ENCODE peak calls at places on chromosomes 11 and 22, in six cellular contexts. P, B, X, F, W and D are unnamed samples.

GRCh38 chr11:8387693-8388092 is 124.0 kb upstream of the LMO1 start:
- DNase-seq in P (no peak), B (no peak), X (no peak), F (no peak), W (no peak), D (no peak)

GRCh38 chr11:67033661-67034166 is 10.8 kb downstream of the SYT12 start:
- DNase-seq in P (no peak), B (peak; percentile 76), X (no peak), F (no peak), W (peak; percentile 35), D (no peak)

GRCh38 chr11:17609536-17610401 is 62.7 kb downstream of the OTOG start:
- DNase-seq in P (no peak), B (peak; percentile 64), X (no peak), F (no peak), W (no peak), D (peak; percentile 50)

GRCh38 chr11:34637303-34637702 is 16.4 kb downstream of the EHF start:
- DNase-seq in P (no peak), B (no peak), X (no peak), F (no peak), W (no peak), D (no peak)

GRCh38 chr11:125433454-125434121 is 62.5 kb downstream of the FEZ1 start:
- DNase-seq in P (peak; percentile 52), B (peak; percentile 61), X (no peak), F (peak; percentile 32), W (peak; percentile 72), D (no peak)

GRCh38 chr11:60878245-60879101 is 11.1 kb downstream of the ZP1 start:
- DNase-seq in P (no peak), B (peak; percentile 15), X (no peak), F (no peak), W (no peak), D (no peak)

GRCh38 chr22:24420977-24421343 is 6.4 kb upstream of the ADORA2A start:
- DNase-seq in P (no peak), B (no peak), X (no peak), F (no peak), W (no peak), D (no peak)

GRCh38 chr11:89067264-89067663 is 1.5 kb upstream of the GRM5 start:
- DNase-seq in P (no peak), B (no peak), X (no peak), F (no peak), W (no peak), D (no peak)

DNA sequence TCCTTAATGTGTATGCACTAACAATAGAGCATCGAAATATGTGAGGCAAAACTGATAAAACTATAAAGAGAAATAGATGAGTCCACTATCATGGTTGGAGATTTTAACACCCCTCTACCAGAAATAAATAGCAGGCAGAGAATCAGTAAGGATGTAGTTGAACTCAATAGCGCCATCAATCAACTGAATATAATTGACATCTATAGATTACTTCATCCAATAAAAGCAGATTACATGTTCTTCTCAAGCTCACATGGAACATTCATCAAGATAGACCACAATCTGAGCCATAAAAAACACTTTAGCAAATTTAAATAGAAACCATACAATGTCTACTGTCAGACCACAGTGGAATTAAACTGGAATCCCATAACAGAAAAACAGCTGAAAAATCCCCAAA is 46.9 kb upstream of the NUP160 start:
- DNase-seq in P (no peak), B (no peak), X (no peak), F (no peak), W (no peak), D (no peak)
- H3K27me3 ChIP-seq in P (no peaks in the 10 kb centered on the region), B (no peaks in the 10 kb centered on the region), X (no peaks in the 10 kb centered on the region), F (no peaks in the 10 kb centered on the region), W (no peaks in the 10 kb centered on the region), D (no peaks in the 10 kb centered on the region)

GRCh38 chr11:76209671-76209955 is 3.3 kb upstream of the WNT11 start:
- DNase-seq in P (no peak), B (no peak), X (no peak), F (peak; percentile 48), W (no peak), D (no peak)
- H3K27me3 ChIP-seq in P (no peaks in the 10 kb centered on the region), B (no peaks in the 10 kb centered on the region), X (peaks cover 64% of the 10 kb centered on the region), F (no peaks in the 10 kb centered on the region), W (peaks cover 49% of the 10 kb centered on the region), D (no peaks in the 10 kb centered on the region)

GRCh38 chr11:128531588-128531987 is 55.8 kb downstream of the ETS1 start:
- DNase-seq in P (no peak), B (no peak), X (no peak), F (no peak), W (no peak), D (no peak)
- H3K27me3 ChIP-seq in P (no peaks in the 10 kb centered on the region), B (no peaks in the 10 kb centered on the region), X (no peaks in the 10 kb centered on the region), F (no peaks in the 10 kb centered on the region), W (no peaks in the 10 kb centered on the region), D (no peaks in the 10 kb centered on the region)

GRCh38 chr11:1393038-1393710 is 3.4 kb downstream of the BRSK2 start:
- DNase-seq in P (no peak), B (no peak), X (no peak), F (peak; percentile 10), W (no peak), D (no peak)
- H3K27me3 ChIP-seq in P (peaks cover 40% of the 10 kb centered on the region), B (no peaks in the 10 kb centered on the region), X (peaks cover 76% of the 10 kb centered on the region), F (peaks cover 17% of the 10 kb centered on the region), W (no peaks in the 10 kb centered on the region), D (peaks cover 8% of the 10 kb centered on the region)

DNA sequence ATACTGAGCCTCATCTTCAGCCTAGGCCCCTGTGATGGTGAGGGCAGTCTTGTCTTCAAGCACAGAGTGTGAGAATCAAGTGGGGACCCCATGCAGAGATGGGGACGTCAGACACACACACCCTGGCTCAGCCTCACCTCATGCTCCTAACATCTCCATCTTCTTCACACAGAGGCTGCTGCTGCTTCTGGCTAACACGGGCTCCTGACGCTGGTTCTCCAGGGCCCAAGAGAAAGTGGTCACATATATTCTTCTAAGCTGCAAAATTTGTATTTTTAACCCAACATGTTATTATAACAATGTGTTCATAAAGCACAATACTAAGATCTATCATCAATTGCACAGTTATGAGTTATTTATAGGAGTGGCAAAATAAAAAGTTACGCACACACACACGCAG is 101.2 kb downstream of the VPREB1 start:
- DNase-seq in P (no peak), B (no peak), X (no peak), F (no peak), W (no peak), D (no peak)
- H3K27me3 ChIP-seq in P (peaks cover 6% of the 10 kb centered on the region), B (no peaks in the 10 kb centered on the region), X (peaks cover 19% of the 10 kb centered on the region), F (peaks cover 3% of the 10 kb centered on the region), W (peaks cover 4% of the 10 kb centered on the region), D (no peaks in the 10 kb centered on the region)

GRCh38 chr22:39661842-39662676 is 91.5 kb downstream of the CACNA1I start:
- DNase-seq in P (no peak), B (no peak), X (no peak), F (no peak), W (no peak), D (no peak)
- H3K27me3 ChIP-seq in P (peaks cover 64% of the 10 kb centered on the region), B (no peaks in the 10 kb centered on the region), X (peaks cover 93% of the 10 kb centered on the region), F (peaks cover 34% of the 10 kb centered on the region), W (peaks cover 4% of the 10 kb centered on the region), D (peaks cover 37% of the 10 kb centered on the region)

GRCh38 chr11:130424613-130425140 is 3.7 kb downstream of the ADAMTS8 start:
- DNase-seq in P (no peak), B (no peak), X (no peak), F (no peak), W (no peak), D (no peak)
- H3K27me3 ChIP-seq in P (peaks cover 24% of the 10 kb centered on the region), B (no peaks in the 10 kb centered on the region), X (peaks cover 46% of the 10 kb centered on the region), F (peaks cover 11% of the 10 kb centered on the region), W (peaks cover 72% of the 10 kb centered on the region), D (no peaks in the 10 kb centered on the region)

GRCh38 chr11:2134022-2135010 is 4.9 kb downstream of the IGF2 start:
- DNase-seq in P (no peak), B (no peak), X (no peak), F (no peak), W (no peak), D (no peak)
- H3K27me3 ChIP-seq in P (peaks cover 25% of the 10 kb centered on the region), B (no peaks in the 10 kb centered on the region), X (peaks cover 98% of the 10 kb centered on the region), F (peaks cover 16% of the 10 kb centered on the region), W (peaks cover 11% of the 10 kb centered on the region), D (peaks cover 5% of the 10 kb centered on the region)